ENCODE peak calls at places on chromosomes 3 and 15, in seven cellular contexts. One of them, this sample, is unnamed. For H3K4me1, the result is how much of the 10 kb centered on the place peaks cover.

GRCh38 chr3:133124511-133124910 is 86.3 kb downstream of the TMEM108 start:
- DNase-seq in uterus: no peak
- DNase-seq in H1: no peak
- DNase-seq in ovary: no peak
- DNase-seq in astrocyte: peak
- DNase-seq in heart right ventricle: peak
- DNase-seq in aorta: no peak
- DNase-seq in this sample: peak

GRCh38 chr15:76060098-76060989 is 559 bp downstream of the TMEM266 start:
- DNase-seq in aorta: no peak
- DNase-seq in ovary: no peak
- DNase-seq in H1: no peak
- DNase-seq in uterus: no peak
- DNase-seq in heart right ventricle: no peak
- DNase-seq in astrocyte: no peak
- DNase-seq in this sample: no peak

GRCh38 chr15:63093486-63094205 is 28.0 kb upstream of the LACTB start:
- DNase-seq in uterus: peak
- DNase-seq in heart right ventricle: peak
- DNase-seq in astrocyte: no peak
- DNase-seq in ovary: peak
- DNase-seq in H1: peak
- DNase-seq in aorta: peak
- DNase-seq in this sample: peak

GRCh38 chr15:96311639-96312038 is 18.9 kb upstream of the NR2F2 start:
- DNase-seq in ovary: no peak
- DNase-seq in H1: no peak
- DNase-seq in astrocyte: no peak
- DNase-seq in heart right ventricle: no peak
- DNase-seq in aorta: no peak
- DNase-seq in uterus: no peak
- DNase-seq in this sample: no peak

GRCh38 chr3:67704322-67704721 is 49.9 kb upstream of the SUCLG2 start:
- DNase-seq in aorta: no peak
- DNase-seq in astrocyte: no peak
- DNase-seq in uterus: no peak
- DNase-seq in H1: no peak
- DNase-seq in ovary: no peak
- DNase-seq in heart right ventricle: no peak
- DNase-seq in this sample: no peak

GRCh38 chr3:24829632-24830229 is 335.1 kb upstream of the THRB start:
- DNase-seq in uterus: peak
- DNase-seq in aorta: no peak
- DNase-seq in ovary: no peak
- DNase-seq in H1: no peak
- DNase-seq in astrocyte: no peak
- DNase-seq in heart right ventricle: no peak
- DNase-seq in this sample: peak

GRCh38 chr3:185757176-185757575 is 67.7 kb downstream of the IGF2BP2 start:
- DNase-seq in uterus: no peak
- DNase-seq in heart right ventricle: no peak
- DNase-seq in H1: no peak
- DNase-seq in ovary: no peak
- DNase-seq in astrocyte: no peak
- DNase-seq in aorta: no peak
- DNase-seq in this sample: no peak

GRCh38 chr3:1195922-1196321 is 103.1 kb downstream of the CNTN6 start:
- DNase-seq in ovary: no peak
- DNase-seq in H1: no peak
- DNase-seq in heart right ventricle: no peak
- DNase-seq in aorta: no peak
- DNase-seq in astrocyte: peak
- DNase-seq in uterus: no peak
- DNase-seq in this sample: no peak

GRCh38 chr15:72998226-72998625 is 54.0 kb upstream of the NEO1 start:
- DNase-seq in aorta: no peak
- DNase-seq in uterus: no peak
- DNase-seq in H1: no peak
- DNase-seq in heart right ventricle: no peak
- DNase-seq in ovary: no peak
- DNase-seq in astrocyte: no peak
- DNase-seq in this sample: no peak

GRCh38 chr3:74057169-74057568 is 432.4 kb upstream of the PDZRN3 start:
- DNase-seq in H1: no peak
- DNase-seq in astrocyte: no peak
- DNase-seq in ovary: no peak
- DNase-seq in heart right ventricle: no peak
- DNase-seq in aorta: no peak
- DNase-seq in uterus: no peak
- DNase-seq in this sample: no peak

GRCh38 chr3:146969356-146969755 is 364.2 kb upstream of the PLSCR5 start:
- DNase-seq in astrocyte: peak
- DNase-seq in heart right ventricle: no peak
- DNase-seq in ovary: no peak
- DNase-seq in uterus: no peak
- DNase-seq in aorta: no peak
- DNase-seq in H1: no peak
- DNase-seq in this sample: no peak

GRCh38 chr3:192514754-192515660 is 212.3 kb downstream of the FGF12 start:
- DNase-seq in astrocyte: no peak
- DNase-seq in ovary: no peak
- DNase-seq in uterus: no peak
- DNase-seq in H1: peak
- DNase-seq in aorta: peak
- DNase-seq in heart right ventricle: peak
- DNase-seq in this sample: peak

GRCh38 chr3:32443471-32443870 is 51.8 kb downstream of the CMTM7 start:
- DNase-seq in heart right ventricle: no peak
- DNase-seq in H1: no peak
- DNase-seq in uterus: no peak
- DNase-seq in astrocyte: peak
- DNase-seq in ovary: no peak
- DNase-seq in aorta: no peak
- DNase-seq in this sample: no peak

GRCh38 chr15:34795267-34796081 is at the start of gene ACTC1:
- DNase-seq in uterus: peak
- DNase-seq in ovary: no peak
- DNase-seq in astrocyte: peak
- DNase-seq in heart right ventricle: peak
- DNase-seq in aorta: peak
- DNase-seq in H1: peak
- DNase-seq in this sample: no peak

GRCh38 chr3:177589921-177590336 is 392.6 kb upstream of the TBL1XR1 start:
- DNase-seq in H1: no peak
- DNase-seq in uterus: no peak
- DNase-seq in aorta: peak
- DNase-seq in heart right ventricle: no peak
- DNase-seq in astrocyte: peak
- DNase-seq in ovary: no peak
- DNase-seq in this sample: peak

DNA sequence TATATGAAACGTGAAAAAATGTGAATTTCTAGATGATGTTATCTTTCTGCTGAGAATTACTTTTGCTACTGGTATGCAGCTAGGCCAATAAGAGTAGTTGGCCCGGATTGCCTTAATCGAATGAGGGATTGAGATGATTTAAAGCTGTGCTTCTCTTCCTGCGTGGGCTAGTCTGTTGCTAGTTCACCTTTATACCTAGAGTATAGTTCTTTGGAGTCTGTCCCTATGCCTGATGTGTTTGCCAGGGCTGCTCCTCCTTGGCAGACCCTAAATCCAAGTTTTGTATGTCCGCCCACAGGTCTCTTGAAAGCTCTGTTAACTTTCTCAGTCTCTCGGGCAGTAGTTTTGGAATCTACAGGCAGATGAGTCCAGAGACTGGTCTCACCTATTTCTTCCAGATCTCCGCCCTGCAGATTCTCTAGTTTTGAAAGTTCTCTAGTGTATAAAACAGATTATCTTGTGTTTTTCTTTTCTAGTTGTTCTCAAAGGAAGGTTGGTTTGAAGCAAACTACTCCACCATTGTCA is 64.9 kb downstream of the MEF2A start:
- DNase-seq in astrocyte: no peak
- DNase-seq in uterus: no peak
- DNase-seq in heart right ventricle: no peak
- DNase-seq in H1: no peak
- DNase-seq in aorta: no peak
- DNase-seq in ovary: no peak
- DNase-seq in this sample: no peak
- H3K4me1 ChIP-seq in astrocyte: under half
- H3K4me1 ChIP-seq in uterus: under half
- H3K4me1 ChIP-seq in heart right ventricle: half or more
- H3K4me1 ChIP-seq in H1: under half
- H3K4me1 ChIP-seq in aorta: under half
- H3K4me1 ChIP-seq in ovary: under half
- H3K4me1 ChIP-seq in this sample: under half

DNA sequence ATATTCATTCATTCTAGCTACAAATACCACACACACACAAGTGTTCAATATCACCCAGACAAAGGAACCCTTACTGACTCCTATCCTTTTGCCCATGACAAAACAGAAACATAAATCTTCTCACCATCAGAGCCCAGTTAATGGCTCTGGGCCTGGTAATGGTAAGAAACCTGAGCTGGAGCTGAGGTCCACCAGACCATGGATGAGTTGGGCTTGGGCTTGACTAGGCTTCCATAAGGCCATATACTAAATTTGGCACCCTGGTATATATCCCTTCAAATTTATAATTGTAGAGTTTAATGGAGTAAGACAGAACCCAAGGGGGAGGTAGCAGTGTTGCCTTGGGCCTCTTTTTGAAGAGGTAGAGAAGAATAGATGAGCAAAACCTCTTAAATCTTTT is 29.4 kb downstream of the GPR176 start:
- DNase-seq in aorta: no peak
- DNase-seq in H1: no peak
- DNase-seq in ovary: no peak
- DNase-seq in astrocyte: no peak
- DNase-seq in heart right ventricle: no peak
- DNase-seq in uterus: no peak
- DNase-seq in this sample: no peak
- H3K4me1 ChIP-seq in aorta: under half
- H3K4me1 ChIP-seq in H1: under half
- H3K4me1 ChIP-seq in ovary: under half
- H3K4me1 ChIP-seq in astrocyte: under half
- H3K4me1 ChIP-seq in heart right ventricle: under half
- H3K4me1 ChIP-seq in uterus: under half
- H3K4me1 ChIP-seq in this sample: under half

DNA sequence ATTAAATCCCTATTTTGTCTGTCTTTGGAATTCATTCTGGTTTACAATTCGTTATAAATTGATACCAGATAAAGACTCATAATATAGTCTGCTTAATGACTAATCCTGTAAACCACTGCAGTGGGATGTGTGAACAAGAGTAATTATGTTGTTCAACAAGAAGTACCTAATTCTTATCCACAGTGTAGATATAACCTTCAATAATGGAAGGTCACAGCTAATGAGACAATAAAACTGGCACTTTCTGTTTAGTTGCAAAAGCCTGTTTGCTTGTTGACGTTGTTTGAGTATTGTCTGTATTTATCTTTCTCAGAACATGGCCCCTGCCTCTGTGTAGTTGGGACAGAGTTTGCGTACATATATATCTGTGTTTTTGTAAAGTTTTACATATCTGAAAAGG is 26.7 kb downstream of the PIAS1 start:
- DNase-seq in ovary: no peak
- DNase-seq in H1: no peak
- DNase-seq in aorta: no peak
- DNase-seq in uterus: no peak
- DNase-seq in heart right ventricle: no peak
- DNase-seq in astrocyte: no peak
- DNase-seq in this sample: no peak
- H3K4me1 ChIP-seq in ovary: under half
- H3K4me1 ChIP-seq in H1: under half
- H3K4me1 ChIP-seq in aorta: under half
- H3K4me1 ChIP-seq in uterus: under half
- H3K4me1 ChIP-seq in heart right ventricle: half or more
- H3K4me1 ChIP-seq in astrocyte: under half
- H3K4me1 ChIP-seq in this sample: under half

GRCh38 chr3:13114811-13115615 is 41.8 kb upstream of the IQSEC1 start:
- DNase-seq in ovary: no peak
- DNase-seq in uterus: no peak
- DNase-seq in aorta: no peak
- DNase-seq in astrocyte: no peak
- DNase-seq in H1: no peak
- DNase-seq in heart right ventricle: no peak
- DNase-seq in this sample: no peak

GRCh38 chr3:13111874-13112520 is 38.8 kb upstream of the IQSEC1 start:
- DNase-seq in ovary: no peak
- DNase-seq in aorta: no peak
- DNase-seq in uterus: no peak
- DNase-seq in H1: no peak
- DNase-seq in astrocyte: no peak
- DNase-seq in heart right ventricle: no peak
- DNase-seq in this sample: no peak

GRCh38 chr3:13112521-13113345 is 39.5 kb upstream of the IQSEC1 start:
- DNase-seq in astrocyte: no peak
- DNase-seq in uterus: no peak
- DNase-seq in heart right ventricle: no peak
- DNase-seq in H1: no peak
- DNase-seq in ovary: no peak
- DNase-seq in aorta: peak
- DNase-seq in this sample: no peak

GRCh38 chr3:13115616-13115910 is 42.3 kb upstream of the IQSEC1 start:
- DNase-seq in aorta: no peak
- DNase-seq in uterus: no peak
- DNase-seq in astrocyte: no peak
- DNase-seq in ovary: no peak
- DNase-seq in H1: no peak
- DNase-seq in heart right ventricle: no peak
- DNase-seq in this sample: no peak

DNA sequence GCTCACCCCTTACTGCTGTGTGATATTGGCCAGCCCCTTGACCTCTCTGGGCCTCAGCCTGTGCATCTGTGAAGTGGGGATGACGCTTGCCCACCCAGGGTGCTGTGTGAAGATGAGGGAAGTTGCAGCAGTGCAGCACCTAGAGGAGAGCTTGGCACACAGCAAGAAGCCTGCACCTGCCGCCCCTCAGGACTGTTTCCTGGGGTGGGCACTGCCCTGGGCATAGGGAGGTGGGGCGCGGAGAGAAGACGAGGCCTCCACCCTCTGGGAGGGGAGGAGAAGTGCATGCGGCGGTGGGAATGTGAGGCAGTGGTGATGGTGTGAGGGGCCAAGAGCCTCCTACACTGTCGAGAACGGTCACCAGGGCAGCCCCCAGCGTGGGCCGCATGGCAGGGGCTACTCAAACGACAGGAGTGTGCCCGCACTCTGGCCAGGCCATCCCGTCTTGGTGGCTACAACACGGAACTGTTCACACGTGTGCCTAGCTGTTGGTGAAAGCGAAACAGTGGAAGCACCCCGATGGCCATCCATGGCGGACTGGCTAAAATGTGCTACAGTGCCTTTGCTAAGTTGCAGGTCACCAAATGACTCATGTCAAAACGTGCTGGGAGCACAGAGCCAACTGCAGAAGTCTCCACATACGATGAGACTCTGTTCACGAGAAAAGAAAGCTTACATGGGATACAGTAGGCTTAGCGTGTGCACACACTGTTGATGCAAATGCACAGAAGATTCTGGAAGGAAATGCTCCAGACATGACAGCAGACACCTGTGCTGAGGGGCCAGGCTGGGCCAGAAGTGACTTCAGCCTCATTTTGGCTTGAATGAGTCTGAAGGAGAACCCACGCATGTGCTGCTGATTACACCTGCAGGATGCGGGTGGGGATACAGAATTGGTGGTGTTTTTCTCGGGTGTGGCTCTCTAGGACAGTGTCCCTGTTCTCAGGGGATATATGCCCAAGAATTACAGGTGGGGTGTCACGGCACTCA is 40.4 kb upstream of the IQSEC1 start:
- DNase-seq in heart right ventricle: no peak
- DNase-seq in ovary: no peak
- DNase-seq in H1: no peak
- DNase-seq in aorta: peak
- DNase-seq in uterus: no peak
- DNase-seq in astrocyte: no peak
- DNase-seq in this sample: no peak
- H3K4me1 ChIP-seq in heart right ventricle: under half
- H3K4me1 ChIP-seq in ovary: under half
- H3K4me1 ChIP-seq in H1: under half
- H3K4me1 ChIP-seq in aorta: under half
- H3K4me1 ChIP-seq in uterus: under half
- H3K4me1 ChIP-seq in astrocyte: under half
- H3K4me1 ChIP-seq in this sample: under half

This sample was measured in SK-N-SH.